ENCODE peak calls at places on chromosomes 6 and 20, in eight cellular contexts. One of them, this sample, is unnamed.

GRCh38 chr20:29427201-29428060 is 1830.0 kb upstream of the DEFB115 start:
- DNase-seq in HCT116: no peak
- DNase-seq in T-cell: no peak
- DNase-seq in activated CD8-positive, alpha-beta memory T cell treated with anti-CD3 and anti-CD28 coated beads for 24 hours: no peak
- DNase-seq in naive thymus-derived CD4-positive, alpha-beta T cell: no peak
- DNase-seq in HTR-8/SVneo: no peak
- DNase-seq in tibial artery: no peak
- DNase-seq in RWPE1: no peak
- DNase-seq in this sample: no peak

GRCh38 chr6:159125977-159126376 is 43.2 kb upstream of the FNDC1 start:
- DNase-seq in HCT116: no peak
- DNase-seq in T-cell: no peak
- DNase-seq in activated CD8-positive, alpha-beta memory T cell treated with anti-CD3 and anti-CD28 coated beads for 24 hours: no peak
- DNase-seq in naive thymus-derived CD4-positive, alpha-beta T cell: no peak
- DNase-seq in HTR-8/SVneo: no peak
- DNase-seq in tibial artery: no peak
- DNase-seq in RWPE1: no peak
- DNase-seq in this sample: no peak

GRCh38 chr6:132661906-132662305 is 2.9 kb upstream of the TAAR1 start:
- DNase-seq in HCT116: no peak
- DNase-seq in T-cell: no peak
- DNase-seq in activated CD8-positive, alpha-beta memory T cell treated with anti-CD3 and anti-CD28 coated beads for 24 hours: no peak
- DNase-seq in naive thymus-derived CD4-positive, alpha-beta T cell: no peak
- DNase-seq in HTR-8/SVneo: no peak
- DNase-seq in tibial artery: no peak
- DNase-seq in RWPE1: no peak
- DNase-seq in this sample: no peak

GRCh38 chr6:395432-396125 is 4.0 kb downstream of the IRF4 start:
- DNase-seq in HCT116: no peak
- DNase-seq in T-cell: no peak
- DNase-seq in activated CD8-positive, alpha-beta memory T cell treated with anti-CD3 and anti-CD28 coated beads for 24 hours: peak
- DNase-seq in naive thymus-derived CD4-positive, alpha-beta T cell: no peak
- DNase-seq in HTR-8/SVneo: no peak
- DNase-seq in tibial artery: no peak
- DNase-seq in RWPE1: no peak
- DNase-seq in this sample: no peak

GRCh38 chr6:106339334-106340029 is 13.9 kb upstream of the ATG5 start:
- DNase-seq in HCT116: peak
- DNase-seq in T-cell: peak
- DNase-seq in activated CD8-positive, alpha-beta memory T cell treated with anti-CD3 and anti-CD28 coated beads for 24 hours: peak
- DNase-seq in naive thymus-derived CD4-positive, alpha-beta T cell: peak
- DNase-seq in HTR-8/SVneo: peak
- DNase-seq in tibial artery: peak
- DNase-seq in RWPE1: peak
- DNase-seq in this sample: peak

GRCh38 chr6:111715321-111715720 is 109.6 kb upstream of the TRAF3IP2 start:
- DNase-seq in HCT116: no peak
- DNase-seq in T-cell: peak
- DNase-seq in activated CD8-positive, alpha-beta memory T cell treated with anti-CD3 and anti-CD28 coated beads for 24 hours: peak
- DNase-seq in naive thymus-derived CD4-positive, alpha-beta T cell: peak
- DNase-seq in HTR-8/SVneo: no peak
- DNase-seq in tibial artery: no peak
- DNase-seq in RWPE1: no peak
- DNase-seq in this sample: no peak

GRCh38 chr6:53557005-53557715 is 12.3 kb upstream of the GCLC start:
- DNase-seq in HCT116: no peak
- DNase-seq in T-cell: no peak
- DNase-seq in activated CD8-positive, alpha-beta memory T cell treated with anti-CD3 and anti-CD28 coated beads for 24 hours: no peak
- DNase-seq in naive thymus-derived CD4-positive, alpha-beta T cell: no peak
- DNase-seq in HTR-8/SVneo: no peak
- DNase-seq in tibial artery: no peak
- DNase-seq in RWPE1: no peak
- DNase-seq in this sample: no peak

GRCh38 chr20:8933391-8933807 is 135.5 kb upstream of the PLCB4 start:
- DNase-seq in HCT116: no peak
- DNase-seq in T-cell: no peak
- DNase-seq in activated CD8-positive, alpha-beta memory T cell treated with anti-CD3 and anti-CD28 coated beads for 24 hours: no peak
- DNase-seq in naive thymus-derived CD4-positive, alpha-beta T cell: no peak
- DNase-seq in HTR-8/SVneo: no peak
- DNase-seq in tibial artery: peak
- DNase-seq in RWPE1: no peak
- DNase-seq in this sample: peak

GRCh38 chr6:141252828-141253608 is 879.7 kb upstream of the GJE1 start:
- DNase-seq in HCT116: no peak
- DNase-seq in T-cell: no peak
- DNase-seq in activated CD8-positive, alpha-beta memory T cell treated with anti-CD3 and anti-CD28 coated beads for 24 hours: no peak
- DNase-seq in naive thymus-derived CD4-positive, alpha-beta T cell: no peak
- DNase-seq in HTR-8/SVneo: no peak
- DNase-seq in tibial artery: no peak
- DNase-seq in RWPE1: no peak
- DNase-seq in this sample: no peak